ENCODE peak calls at places on chromosomes 6 and 20, in four cellular contexts. One of them, this sample, is unnamed.

GRCh38 chr6:6620752-6621151 is 32.2 kb downstream of the LY86 start:
- DNase-seq in H7: no peak
- DNase-seq in ovary: no peak
- DNase-seq in MM.1S: no peak
- DNase-seq in this sample: no peak

GRCh38 chr6:53347921-53348435 is 772 bp downstream of the ELOVL5 start:
- DNase-seq in H7: peak
- DNase-seq in ovary: peak
- DNase-seq in MM.1S: no peak
- DNase-seq in this sample: no peak

GRCh38 chr6:31272431-31272830 is 539 bp upstream of the HLA-C start:
- DNase-seq in H7: peak
- DNase-seq in ovary: no peak
- DNase-seq in MM.1S: no peak
- DNase-seq in this sample: peak

GRCh38 chr6:26012061-26012460 is 49.5 kb downstream of the TRIM38 start:
- DNase-seq in H7: no peak
- DNase-seq in ovary: no peak
- DNase-seq in MM.1S: no peak
- DNase-seq in this sample: no peak

GRCh38 chr20:64011366-64011779 is 24.6 kb upstream of the C20orf204 start:
- DNase-seq in H7: no peak
- DNase-seq in ovary: no peak
- DNase-seq in MM.1S: no peak
- DNase-seq in this sample: no peak

GRCh38 chr6:111997863-111998191 is 56.1 kb upstream of the CCN6 start:
- DNase-seq in H7: no peak
- DNase-seq in ovary: no peak
- DNase-seq in MM.1S: no peak
- DNase-seq in this sample: no peak

GRCh38 chr6:68039641-68040311 is 595.3 kb upstream of the ADGRB3 start:
- DNase-seq in H7: no peak
- DNase-seq in ovary: no peak
- DNase-seq in MM.1S: no peak
- DNase-seq in this sample: no peak

GRCh38 chr20:44609511-44610312 is 27.3 kb downstream of the PKIG start:
- DNase-seq in H7: peak
- DNase-seq in ovary: peak
- DNase-seq in MM.1S: peak
- DNase-seq in this sample: peak

GRCh38 chr6:45965787-45966186 is 49.9 kb downstream of the CLIC5 start:
- DNase-seq in H7: no peak
- DNase-seq in ovary: no peak
- DNase-seq in MM.1S: no peak
- DNase-seq in this sample: no peak

This sample was measured in RPMI8226.